ENCODE peak calls at places on chromosomes 7 and 10, in four cellular contexts. T is SK-N-SH, R is HepG2, X is K562. I is an unnamed sample.

GRCh38 chr7:48098846-48099245 is 9.8 kb downstream of the UPP1 start:
- DNase-seq in T (no peak), R (no peak), X (no peak), I (no peak)

GRCh38 chr7:35792472-35793224 is 8.2 kb upstream of the SEPTIN7 start:
- DNase-seq in T (no peak), X (no peak), R (no peak), I (no peak)

GRCh38 chr7:95989301-95989700 is 216.9 kb downstream of the DYNC1I1 start:
- DNase-seq in R (no peak), T (no peak), X (no peak), I (no peak)

GRCh38 chr7:130242198-130243014 is 24.3 kb upstream of the CPA2 start:
- DNase-seq in X (peak), T (peak), R (peak), I (peak)

GRCh38 chr10:73495226-73495883 is 469 bp downstream of the PPP3CB start:
- DNase-seq in R (peak), T (peak), X (no peak), I (peak)

GRCh38 chr7:2405601-2406345 is 2.4 kb downstream of the CHST12 start:
- DNase-seq in R (no peak), T (no peak), X (no peak), I (no peak)

GRCh38 chr7:148050492-148051158 is 539.9 kb upstream of the C7orf33 start:
- DNase-seq in T (no peak), X (no peak), R (no peak), I (no peak)

GRCh38 chr10:1360011-1360580 is 303.9 kb downstream of the WDR37 start:
- DNase-seq in R (no peak), T (peak), X (peak), I (no peak)

GRCh38 chr10:123681285-123681684 is 15.1 kb downstream of the GPR26 start:
- DNase-seq in T (no peak), R (no peak), X (no peak), I (no peak)

GRCh38 chr10:66294538-66294937 is 631.3 kb upstream of the LRRTM3 start:
- DNase-seq in X (no peak), T (no peak), R (no peak), I (no peak)

DNA sequence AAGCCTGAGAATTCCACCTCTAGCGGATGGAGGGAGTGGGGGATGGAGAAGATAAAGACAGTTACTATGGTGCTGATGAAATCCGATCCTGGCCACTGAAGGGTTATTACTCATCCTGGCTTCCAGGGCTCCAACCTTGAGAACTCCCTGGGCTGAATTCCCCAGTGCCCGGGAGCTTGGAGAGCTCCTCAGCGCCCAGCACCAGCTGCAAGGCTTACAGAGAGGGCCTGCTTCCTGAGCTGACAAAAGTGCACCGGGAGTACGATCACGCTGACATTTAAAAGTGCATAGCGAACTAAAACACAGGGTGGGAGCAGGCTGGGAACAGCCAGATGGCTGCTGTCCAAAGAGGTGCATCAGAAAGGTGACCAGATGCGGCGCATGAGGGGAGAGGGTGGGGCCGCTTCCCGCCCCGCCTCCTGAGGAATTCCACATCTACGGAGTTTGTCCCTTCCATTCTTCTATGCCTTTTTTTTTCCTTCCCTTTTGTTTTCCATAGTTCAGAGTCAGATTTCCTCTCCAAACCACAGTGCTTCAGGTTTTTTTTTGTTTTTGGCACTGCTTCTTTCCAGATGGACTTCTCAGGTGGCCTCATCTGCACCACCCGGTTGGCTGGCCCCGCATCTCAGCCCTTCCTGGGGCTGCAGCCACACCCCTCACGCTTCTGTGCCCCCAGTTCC is 62.3 kb upstream of the MKRN1 start:
- DNase-seq in X (peak), R (peak), T (peak), I (peak)
- TF ChIP-seq ELF1 in X (no peak), R (no peak), T (no peak), I (no peak)

GRCh38 chr7:151461942-151462230 is 21.9 kb upstream of the CRYGN start:
- DNase-seq in X (no peak), T (no peak), R (no peak), I (no peak)
- TF ChIP-seq ELF1 in X (no peak), T (no peak), R (no peak), I (no peak)

GRCh38 chr10:109773818-109774440 is 149.4 kb downstream of the XPNPEP1 start:
- DNase-seq in X (peak), T (peak), R (peak), I (peak)
- TF ChIP-seq ELF1 in X (no peak), T (no peak), R (no peak), I (no peak)

GRCh38 chr7:127886248-127886647 is 145.0 kb downstream of the LRRC4 start:
- DNase-seq in X (no peak), R (no peak), T (no peak), I (no peak)

GRCh38 chr7:127882313-127882920 is 148.8 kb downstream of the LRRC4 start:
- DNase-seq in T (no peak), X (no peak), R (no peak), I (no peak)

GRCh38 chr7:127885222-127885772 is 145.9 kb downstream of the LRRC4 start:
- DNase-seq in R (no peak), X (no peak), T (no peak), I (no peak)

GRCh38 chr7:127885843-127886242 is 145.4 kb downstream of the LRRC4 start:
- DNase-seq in T (no peak), X (peak), R (no peak), I (no peak)

GRCh38 chr7:127884066-127884559 is 147.1 kb downstream of the LRRC4 start:
- DNase-seq in R (no peak), X (no peak), T (no peak), I (no peak)
- TF ChIP-seq ELF1 in R (no peak), X (peak), T (no peak), I (no peak)

DNA sequence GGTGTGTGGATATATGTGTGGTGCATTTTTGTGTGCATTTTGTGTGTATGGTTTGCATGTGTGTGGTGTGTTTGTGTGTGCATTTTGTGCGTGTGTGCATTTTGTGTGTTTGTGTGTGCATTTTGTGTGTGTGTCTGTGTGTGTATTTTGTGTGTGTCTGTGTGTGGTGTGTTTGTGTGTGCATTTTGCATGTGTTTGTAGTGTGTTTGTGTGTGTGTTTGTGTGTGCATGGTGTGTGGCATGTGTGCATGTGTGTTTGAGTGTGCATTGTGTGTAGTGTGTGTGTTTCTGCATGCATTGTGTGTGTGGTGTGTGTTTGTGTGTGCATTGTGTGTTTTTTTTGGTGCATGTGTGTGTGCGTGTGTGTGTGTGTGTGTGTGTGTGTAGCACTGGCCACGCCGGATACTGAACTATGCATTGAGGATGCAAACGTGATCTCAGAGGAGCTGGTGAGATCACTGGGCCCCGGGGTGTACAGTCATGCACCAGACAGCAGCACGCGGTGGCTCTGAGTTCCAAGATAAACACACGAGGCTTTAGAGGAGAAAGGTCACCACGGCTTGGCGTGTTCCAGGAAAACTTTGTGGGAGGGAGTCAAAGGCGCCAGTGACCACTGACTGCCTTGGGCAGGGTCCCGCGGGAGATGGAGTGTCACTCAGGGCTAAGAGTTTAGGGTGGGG is 106.6 kb upstream of the SHH start:
- DNase-seq in X (no peak), R (peak), T (no peak), I (peak)
- TF ChIP-seq ELF1 in X (no peak), R (no peak), T (no peak), I (no peak)

DNA sequence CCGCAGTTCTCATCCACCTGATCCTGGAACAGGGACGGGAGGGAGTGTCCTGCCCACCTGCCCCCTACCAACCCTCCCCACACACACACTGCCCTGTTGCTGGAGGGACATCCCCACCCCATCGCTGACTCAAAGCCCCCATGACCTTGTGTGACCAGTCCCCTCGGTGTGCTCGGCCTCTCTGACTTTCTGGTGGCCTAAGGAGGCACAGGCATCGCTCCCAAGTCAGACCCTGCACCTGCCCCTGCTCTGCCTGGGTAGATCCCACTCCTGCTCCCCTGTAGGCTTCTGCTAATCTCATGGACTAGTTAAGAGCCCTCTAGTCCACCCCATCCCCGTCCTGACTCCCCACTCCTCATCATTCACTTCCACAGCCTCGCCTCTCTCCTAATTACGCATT is 58.8 kb upstream of the DOCK1 start:
- DNase-seq in T (no peak), X (no peak), R (no peak), I (no peak)
- TF ChIP-seq ELF1 in T (no peak), X (no peak), R (no peak), I (no peak)

GRCh38 chr7:43105521-43106120 is 6.8 kb upstream of the HECW1 start:
- DNase-seq in X (no peak), T (no peak), R (no peak), I (no peak)

GRCh38 chr7:43096875-43097274 is 15.6 kb upstream of the HECW1 start:
- DNase-seq in T (no peak), X (no peak), R (no peak), I (no peak)

GRCh38 chr7:43104874-43105520 is 7.5 kb upstream of the HECW1 start:
- DNase-seq in R (no peak), X (peak), T (no peak), I (no peak)

GRCh38 chr7:43099750-43100149 is 12.7 kb upstream of the HECW1 start:
- DNase-seq in T (no peak), R (no peak), X (no peak), I (no peak)
- TF ChIP-seq ELF1 in T (no peak), R (no peak), X (no peak), I (no peak)

DNA sequence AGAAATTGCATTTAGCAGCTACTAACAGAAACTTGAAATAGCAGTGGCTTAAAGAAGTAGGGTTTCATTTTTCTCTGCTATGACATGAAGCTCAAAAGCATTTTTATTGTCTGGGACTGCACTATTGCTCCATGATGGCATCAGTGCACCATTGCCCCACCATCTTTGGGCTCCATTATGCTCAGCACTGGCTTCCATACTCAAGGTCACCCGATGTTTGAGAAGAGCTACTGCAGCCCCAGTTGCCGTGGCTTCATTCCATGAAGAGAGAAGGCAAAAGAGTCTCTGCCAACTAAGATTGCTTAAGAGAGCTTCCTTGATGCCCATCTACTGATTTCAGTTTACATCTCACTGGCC is 192.2 kb upstream of the LRGUK start:
- DNase-seq in R (no peak), T (no peak), X (no peak), I (no peak)
- TF ChIP-seq ELF1 in R (no peak), T (no peak), X (no peak), I (no peak)

I was measured in HCT116.